ENCODE peak calls at places on chromosome 6, in ten cellular contexts. B is EL, S is ELR, V is tibial artery, Q is GM03348, H is T1000, T is H7, N is 8988T, L is GM23338, A is activated T-cell treated with anti-CD3 and anti-CD28 coated beads for 24 hours. E is an unnamed sample.

GRCh38 chr6:6586671-6587526 is 1.6 kb upstream of the LY86 start:
- DNase-seq in T (no peak), S (no peak), A (no peak), Q (no peak), N (no peak), H (no peak), B (no peak), L (no peak), V (no peak), E (no peak)

GRCh38 chr6:108774555-108774954 is 73.7 kb upstream of the ARMC2 start:
- DNase-seq in L (no peak), S (no peak), A (no peak), T (no peak), H (no peak), B (no peak), N (no peak), V (no peak), Q (no peak), E (no peak)

GRCh38 chr6:47075741-47076421 is 33.7 kb upstream of the ADGRF1 start:
- DNase-seq in L (no peak), T (no peak), N (no peak), A (no peak), B (no peak), V (no peak), H (no peak), Q (no peak), S (no peak), E (no peak)

GRCh38 chr6:68238097-68238597 is 396.9 kb upstream of the ADGRB3 start:
- DNase-seq in T (no peak), H (no peak), B (no peak), Q (no peak), N (no peak), A (no peak), V (no peak), S (peak), L (no peak), E (no peak)

GRCh38 chr6:32216998-32217397 is 6.9 kb downstream of the NOTCH4 start:
- DNase-seq in L (no peak), N (no peak), V (no peak), T (no peak), A (no peak), H (no peak), Q (no peak), S (no peak), B (no peak), E (no peak)

GRCh38 chr6:12963566-12963965 is 247.0 kb downstream of the PHACTR1 start:
- DNase-seq in T (no peak), V (no peak), N (no peak), A (no peak), S (no peak), H (no peak), B (no peak), Q (no peak), L (no peak), E (no peak)

GRCh38 chr6:137677714-137678113 is 183.5 kb upstream of the OLIG3 start:
- DNase-seq in T (no peak), L (no peak), S (no peak), H (no peak), A (no peak), Q (no peak), B (no peak), V (peak), N (no peak), E (no peak)

GRCh38 chr6:71368284-71368683 is 79.7 kb downstream of the OGFRL1 start:
- DNase-seq in T (no peak), Q (no peak), H (no peak), L (no peak), A (no peak), V (no peak), B (no peak), S (no peak), N (no peak), E (no peak)

GRCh38 chr6:80553071-80553740 is 446.7 kb downstream of the BCKDHB start:
- DNase-seq in B (no peak), Q (no peak), V (no peak), N (no peak), S (no peak), T (no peak), H (no peak), A (no peak), L (no peak), E (no peak)

GRCh38 chr6:13413466-13413862 is 73.9 kb downstream of the GFOD1 start:
- DNase-seq in Q (peak), B (peak), T (no peak), H (no peak), V (peak), A (no peak), L (no peak), N (no peak), S (no peak), E (no peak)

GRCh38 chr6:47180633-47181032 is 129.1 kb downstream of the TNFRSF21 start:
- DNase-seq in N (no peak), S (peak), L (no peak), V (no peak), A (no peak), T (no peak), Q (no peak), H (peak), B (peak), E (no peak)

GRCh38 chr6:125859691-125860210 is 69.0 kb downstream of the NCOA7 start:
- DNase-seq in L (no peak), T (no peak), H (no peak), V (no peak), A (no peak), S (no peak), Q (peak), N (no peak), B (peak), E (no peak)

GRCh38 chr6:36642913-36643817 is 35.3 kb upstream of the CDKN1A start:
- DNase-seq in S (peak), A (no peak), T (no peak), L (no peak), B (peak), V (peak), N (no peak), H (peak), Q (peak), E (no peak)

GRCh38 chr6:84771732-84772131 is 7.3 kb upstream of the TBX18 start:
- DNase-seq in H (no peak), B (no peak), N (no peak), S (no peak), Q (no peak), A (no peak), T (peak), V (no peak), L (no peak), E (no peak)

GRCh38 chr6:132188865-132189264 is 212.4 kb downstream of the MOXD1 start:
- DNase-seq in N (no peak), Q (peak), T (no peak), L (no peak), B (peak), H (no peak), S (peak), V (no peak), A (no peak), E (no peak)

GRCh38 chr6:137427670-137428290 is 66.4 kb downstream of the OLIG3 start:
- DNase-seq in L (no peak), H (no peak), Q (no peak), V (no peak), A (no peak), T (no peak), S (no peak), N (no peak), B (no peak), E (no peak)

GRCh38 chr6:159899994-159900745 is 9.4 kb downstream of the MAS1 start:
- DNase-seq in A (no peak), H (peak), T (no peak), L (no peak), B (peak), S (peak), Q (peak), V (no peak), N (no peak), E (no peak)

GRCh38 chr6:34491091-34491430 is 25.2 kb downstream of the PACSIN1 start:
- DNase-seq in V (peak), Q (peak), L (no peak), S (no peak), H (no peak), T (peak), N (no peak), B (peak), A (no peak), E (no peak)

GRCh38 chr6:110656492-110656891 is 158.8 kb downstream of the CDK19 start:
- DNase-seq in A (no peak), V (no peak), Q (no peak), N (no peak), B (no peak), S (no peak), L (peak), H (no peak), T (peak), E (no peak)

GRCh38 chr6:156953478-156954146 is 176.4 kb downstream of the ARID1B start:
- DNase-seq in B (peak), H (peak), Q (peak), S (peak), V (no peak), T (peak), N (peak), A (no peak), L (peak), E (no peak)

GRCh38 chr6:97160280-97160679 is 122.7 kb downstream of the MMS22L start:
- DNase-seq in T (no peak), N (no peak), Q (no peak), L (no peak), S (peak), A (no peak), H (no peak), B (peak), V (no peak), E (no peak)